ENCODE peak calls at places on chromosome 10, in five cellular contexts. W is AG10803, K is A549, M is GM20000, Y is MM.1S. C is an unnamed sample.

GRCh38 chr10:49524496-49524895 is 14.4 kb downstream of the ERCC6 start:
- DNase-seq in W (no peak), K (no peak), M (no peak), Y (no peak), C (no peak)

GRCh38 chr10:16952010-16952550 is 134.9 kb upstream of the RSU1 start:
- DNase-seq in W (no peak), K (no peak), M (no peak), Y (no peak), C (no peak)

GRCh38 chr10:131872011-131872836 is 28.6 kb upstream of the PPP2R2D start:
- DNase-seq in W (no peak), K (no peak), M (no peak), Y (no peak), C (no peak)

GRCh38 chr10:3538850-3539531 is 246.0 kb downstream of the KLF6 start:
- DNase-seq in W (peak), K (peak), M (no peak), Y (no peak), C (no peak)

GRCh38 chr10:25226775-25227682 is 52.2 kb downstream of the GPR158 start:
- DNase-seq in W (peak), K (peak), M (peak), Y (peak), C (peak)

GRCh38 chr10:119693262-119693957 is 32.4 kb upstream of the INPP5F start:
- DNase-seq in W (no peak), K (no peak), M (peak), Y (no peak), C (peak)

GRCh38 chr10:48701139-48701901 is 16.6 kb downstream of the WDFY4 start:
- DNase-seq in W (no peak), K (no peak), M (no peak), Y (no peak), C (no peak)

GRCh38 chr10:119409906-119410305 is 132.6 kb downstream of the RGS10 start:
- DNase-seq in W (no peak), K (no peak), M (no peak), Y (no peak), C (no peak)

GRCh38 chr10:120186506-120186905 is 270.5 kb upstream of the PLPP4 start:
- DNase-seq in W (no peak), K (no peak), M (no peak), Y (no peak), C (no peak)

GRCh38 chr10:54368984-54369383 is 432.0 kb downstream of the PCDH15 start:
- DNase-seq in W (no peak), K (peak), M (no peak), Y (no peak), C (no peak)

GRCh38 chr10:51716981-51717380 is 17.6 kb upstream of the CSTF2T start:
- DNase-seq in W (peak), K (no peak), M (no peak), Y (no peak), C (no peak)

GRCh38 chr10:69360485-69361302 is 56.0 kb downstream of the TACR2 start:
- DNase-seq in W (peak), K (peak), M (no peak), Y (no peak), C (no peak)

GRCh38 chr10:12703813-12704212 is 297.7 kb downstream of the CCDC3 start:
- DNase-seq in W (peak), K (peak), M (no peak), Y (no peak), C (no peak)

GRCh38 chr10:117533507-117534281 is 8.9 kb upstream of the EMX2 start:
- DNase-seq in W (no peak), K (no peak), M (peak), Y (no peak), C (no peak)

GRCh38 chr10:112738586-112739218 is 211.3 kb upstream of the TCF7L2 start:
- DNase-seq in W (no peak), K (no peak), M (no peak), Y (no peak), C (no peak)

GRCh38 chr10:114243661-114244060 is 4.6 kb downstream of the VWA2 start:
- DNase-seq in W (no peak), K (no peak), M (no peak), Y (no peak), C (no peak)

GRCh38 chr10:93369588-93370164 is 112.5 kb downstream of the MYOF start:
- DNase-seq in W (no peak), K (no peak), M (no peak), Y (no peak), C (no peak)

GRCh38 chr10:33612116-33612515 is 277.6 kb upstream of the NRP1 start:
- DNase-seq in W (peak), K (no peak), M (no peak), Y (no peak), C (no peak)

GRCh38 chr10:33876547-33877400 is 542.3 kb upstream of the NRP1 start:
- DNase-seq in W (no peak), K (peak), M (no peak), Y (no peak), C (no peak)

GRCh38 chr10:112344261-112344660 is 29.7 kb upstream of the ACSL5 start:
- DNase-seq in W (no peak), K (no peak), M (no peak), Y (no peak), C (no peak)

GRCh38 chr10:78143576-78143975 is 109.9 kb downstream of the RPS24 start:
- DNase-seq in W (no peak), K (no peak), M (no peak), Y (no peak), C (no peak)

GRCh38 chr10:125128397-125129075 is 31.8 kb downstream of the CTBP2 start:
- DNase-seq in W (no peak), K (no peak), M (no peak), Y (no peak), C (no peak)

GRCh38 chr10:66215005-66215404 is 710.8 kb upstream of the LRRTM3 start:
- DNase-seq in W (no peak), K (peak), M (no peak), Y (no peak), C (no peak)

GRCh38 chr10:79342811-79343541 is 4.3 kb upstream of the PPIF start:
- DNase-seq in W (no peak), K (no peak), M (no peak), Y (no peak), C (no peak)

GRCh38 chr10:79447911-79448731 is 2.7 kb upstream of the ZCCHC24 start:
- DNase-seq in W (no peak), K (no peak), M (no peak), Y (no peak), C (no peak)

GRCh38 chr10:117112220-117112619 is 25.9 kb downstream of the VAX1 start:
- DNase-seq in W (no peak), K (peak), M (no peak), Y (no peak), C (no peak)

GRCh38 chr10:50417906-50418697 is 166.8 kb upstream of the ASAH2 start:
- DNase-seq in W (peak), K (peak), M (peak), Y (no peak), C (peak)

GRCh38 chr10:11700539-11700938 is 41.6 kb upstream of the ECHDC3 start:
- DNase-seq in W (no peak), K (no peak), M (no peak), Y (no peak), C (no peak)

GRCh38 chr10:11701451-11702095 is 40.6 kb upstream of the ECHDC3 start:
- DNase-seq in W (no peak), K (no peak), M (no peak), Y (no peak), C (no peak)

GRCh38 chr10:11699546-11700097 is 42.6 kb upstream of the ECHDC3 start:
- DNase-seq in W (no peak), K (no peak), M (no peak), Y (no peak), C (no peak)

GRCh38 chr10:11698691-11699545 is 43.3 kb upstream of the ECHDC3 start:
- DNase-seq in W (no peak), K (no peak), M (peak), Y (no peak), C (peak)

DNA sequence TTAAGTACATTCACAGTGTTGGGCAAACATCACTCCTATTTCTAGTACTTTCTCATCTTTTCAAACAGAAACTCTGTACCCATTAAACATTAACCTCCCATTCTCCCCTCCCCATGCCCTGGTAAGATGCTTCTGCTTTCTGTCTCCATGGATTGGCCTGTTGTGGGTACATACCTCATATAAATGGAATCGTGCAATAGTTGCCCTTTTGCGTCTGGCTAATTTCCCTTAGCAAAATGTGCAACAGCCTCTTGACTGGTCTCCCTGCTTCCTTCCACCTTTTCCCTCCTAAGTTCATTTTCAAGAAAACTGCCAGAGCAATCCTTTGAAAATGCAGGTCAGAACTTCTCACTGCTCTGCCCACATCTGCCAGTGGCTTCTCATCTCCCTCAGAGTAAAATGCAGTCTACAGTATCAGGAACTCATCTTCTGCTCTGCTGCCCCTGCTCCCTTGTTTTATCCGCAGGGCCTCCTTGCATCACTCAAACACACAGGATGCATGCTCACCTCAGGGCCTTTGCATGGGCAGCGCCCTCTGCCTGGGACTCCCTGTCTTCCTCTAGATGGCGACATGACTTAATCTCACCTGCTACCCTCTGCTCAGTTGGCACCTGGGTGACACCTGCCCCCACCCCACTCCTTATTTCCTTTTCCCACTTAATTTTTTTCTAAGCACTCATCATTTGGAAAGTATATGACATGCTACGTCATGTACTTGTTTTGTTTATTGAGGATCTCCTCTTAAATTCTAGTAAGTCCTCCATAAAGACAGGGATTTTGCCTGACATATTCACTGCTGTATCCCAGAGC is 44.3 kb upstream of the ECHDC3 start:
- DNase-seq in W (no peak), K (no peak), M (no peak), Y (no peak), C (no peak)
- TF ChIP-seq CTCF in W (no peak), K (peak), M (peak), Y (peak), C (peak)

DNA sequence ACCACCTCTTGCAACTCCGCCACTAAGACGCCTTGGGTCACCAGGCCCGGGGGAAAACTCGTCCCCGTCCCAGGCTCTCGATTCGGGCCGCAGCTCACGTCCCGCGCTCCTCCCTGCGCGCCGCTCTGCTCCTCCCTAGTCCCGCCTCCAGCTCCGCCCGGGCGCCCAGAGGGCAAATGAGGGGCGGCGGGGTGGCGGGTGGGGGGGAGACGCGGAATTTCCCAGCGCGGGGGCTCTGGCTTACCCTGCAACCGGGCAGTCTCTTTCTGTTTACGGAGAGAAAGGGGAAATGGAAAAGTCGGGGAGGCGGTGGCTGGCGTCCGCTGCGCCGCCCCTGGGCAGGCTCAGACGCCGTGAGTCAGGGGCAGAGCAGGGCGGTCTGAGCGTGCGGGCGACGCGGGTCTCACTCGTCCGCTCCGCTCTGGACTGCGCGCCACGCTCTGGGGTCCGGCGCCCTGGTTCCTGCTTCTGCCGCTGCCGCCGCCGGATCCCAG is at the start of gene MAP3K8:
- DNase-seq in W (peak), K (peak), M (peak), Y (peak), C (peak)
- TF ChIP-seq CTCF in W (no peak), K (no peak), M (no peak), Y (no peak), C (no peak)

GRCh38 chr10:97234403-97234802 is 48.6 kb upstream of the SLIT1 start:
- DNase-seq in W (peak), K (peak), M (no peak), Y (peak), C (no peak)
- TF ChIP-seq CTCF in W (peak), K (peak), M (no peak), Y (peak), C (peak)

GRCh38 chr10:43408710-43409384 is at the start of gene HNRNPF:
- DNase-seq in W (peak), K (peak), M (peak), Y (peak), C (peak)

GRCh38 chr10:43407576-43408330 is 1.2 kb downstream of the HNRNPF start:
- DNase-seq in W (peak), K (peak), M (peak), Y (peak), C (peak)

GRCh38 chr10:43410345-43410744 is 1.4 kb upstream of the HNRNPF start:
- DNase-seq in W (no peak), K (no peak), M (no peak), Y (no peak), C (no peak)

GRCh38 chr10:43408331-43408709 is 666 bp downstream of the HNRNPF start:
- DNase-seq in W (no peak), K (no peak), M (no peak), Y (no peak), C (no peak)

DNA sequence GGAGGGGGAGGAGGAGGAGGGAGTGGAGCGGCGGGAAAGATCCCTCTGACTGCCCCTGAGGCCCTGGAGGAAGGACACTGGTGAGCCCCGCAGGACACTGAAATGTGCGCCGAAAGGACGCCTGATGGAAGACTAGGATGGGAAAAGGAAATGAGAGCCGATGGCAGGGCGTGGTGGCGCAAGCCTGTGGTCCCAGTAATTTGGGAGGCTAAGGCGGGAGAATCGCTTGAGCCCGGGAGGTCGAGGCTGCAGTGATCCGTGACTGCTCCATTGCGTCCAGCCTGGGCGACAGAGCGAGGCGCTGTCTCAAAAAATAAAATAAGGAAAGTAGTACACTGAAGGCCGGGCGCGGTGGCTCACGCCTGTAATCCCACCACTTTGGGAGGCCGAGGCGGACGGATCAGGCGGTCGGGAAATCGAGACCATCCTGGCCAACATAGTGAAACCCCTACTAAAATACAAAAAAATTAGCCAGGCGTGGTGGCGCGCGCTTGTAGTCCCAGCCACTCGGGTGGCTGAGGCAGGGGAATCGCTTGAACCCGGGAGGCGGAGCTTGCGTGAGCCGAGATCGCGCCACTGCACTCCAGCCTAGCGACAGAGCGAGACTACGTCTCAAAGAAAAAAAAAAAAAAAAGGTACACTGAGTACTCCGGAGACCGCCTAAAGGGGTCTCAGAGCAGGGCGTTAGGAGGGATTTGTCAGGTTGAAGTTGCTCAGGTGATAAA is 561 bp upstream of the HNRNPF start:
- DNase-seq in W (no peak), K (peak), M (no peak), Y (peak), C (no peak)
- TF ChIP-seq CTCF in W (no peak), K (no peak), M (no peak), Y (peak), C (no peak)

GRCh38 chr10:86905429-86905828 is 52.0 kb downstream of the MMRN2 start:
- DNase-seq in W (peak), K (no peak), M (no peak), Y (no peak), C (no peak)

GRCh38 chr10:86904600-86904999 is 52.8 kb downstream of the MMRN2 start:
- DNase-seq in W (no peak), K (no peak), M (no peak), Y (no peak), C (no peak)

GRCh38 chr10:86900955-86901354 is 56.5 kb downstream of the MMRN2 start:
- DNase-seq in W (peak), K (no peak), M (no peak), Y (no peak), C (no peak)

GRCh38 chr10:86899128-86899527 is 58.3 kb downstream of the MMRN2 start:
- DNase-seq in W (no peak), K (no peak), M (no peak), Y (no peak), C (no peak)

DNA sequence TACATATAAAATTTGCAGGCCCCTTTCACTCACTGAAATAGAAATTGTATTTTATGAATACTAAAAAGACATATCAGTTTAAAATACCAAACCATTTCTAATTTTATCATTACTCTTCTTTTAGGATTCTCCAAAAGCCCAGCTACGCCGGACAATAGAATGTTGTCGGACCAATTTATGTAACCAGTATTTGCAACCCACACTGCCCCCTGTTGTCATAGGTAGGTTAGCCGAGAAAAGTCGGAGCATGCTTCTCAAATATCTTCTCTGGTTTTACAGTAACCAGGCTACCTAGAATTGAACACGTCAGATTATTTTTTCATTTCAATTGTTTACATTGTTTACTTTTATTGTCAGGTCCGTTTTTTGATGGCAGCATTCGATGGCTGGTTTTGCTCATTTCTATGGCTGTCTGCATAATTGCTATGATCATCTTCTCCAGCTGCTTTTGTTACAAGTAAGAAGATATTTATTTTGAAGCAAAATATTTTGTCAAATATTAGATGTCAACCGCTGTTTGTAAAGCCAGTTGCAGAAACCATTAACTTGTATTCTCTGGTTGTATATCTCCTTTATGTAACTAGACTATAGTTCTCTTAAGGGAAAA is 57.6 kb downstream of the MMRN2 start:
- DNase-seq in W (peak), K (peak), M (peak), Y (peak), C (peak)
- TF ChIP-seq CTCF in W (peak), K (peak), M (peak), Y (peak), C (peak)

GRCh38 chr10:62639139-62639538 is 165.4 kb upstream of the ADO start:
- DNase-seq in W (no peak), K (no peak), M (no peak), Y (no peak), C (no peak)

GRCh38 chr10:62637249-62638061 is 167.1 kb upstream of the ADO start:
- DNase-seq in W (peak), K (no peak), M (peak), Y (peak), C (peak)

GRCh38 chr10:62635127-62635526 is 169.4 kb upstream of the ADO start:
- DNase-seq in W (no peak), K (no peak), M (no peak), Y (no peak), C (no peak)

GRCh38 chr10:62638062-62638477 is 166.4 kb upstream of the ADO start:
- DNase-seq in W (peak), K (no peak), M (no peak), Y (peak), C (no peak)

GRCh38 chr10:62636825-62637248 is 167.7 kb upstream of the ADO start:
- DNase-seq in W (no peak), K (no peak), M (no peak), Y (peak), C (no peak)
- TF ChIP-seq CTCF in W (peak), K (no peak), M (no peak), Y (peak), C (no peak)

GRCh38 chr10:90865400-90865799 is 6.4 kb upstream of the RPP30 start:
- DNase-seq in W (peak), K (no peak), M (no peak), Y (peak), C (no peak)
- TF ChIP-seq CTCF in W (peak), K (peak), M (no peak), Y (peak), C (peak)

GRCh38 chr10:123901621-123902020 is 10.0 kb upstream of the CPXM2 start:
- DNase-seq in W (no peak), K (no peak), M (no peak), Y (no peak), C (no peak)

GRCh38 chr10:123896217-123896927 is 4.8 kb upstream of the CPXM2 start:
- DNase-seq in W (peak), K (no peak), M (no peak), Y (no peak), C (no peak)

GRCh38 chr10:123891147-123892011 is at the start of gene CPXM2:
- DNase-seq in W (peak), K (no peak), M (no peak), Y (no peak), C (no peak)

GRCh38 chr10:123893651-123894050 is 2.0 kb upstream of the CPXM2 start:
- DNase-seq in W (no peak), K (no peak), M (no peak), Y (no peak), C (no peak)

DNA sequence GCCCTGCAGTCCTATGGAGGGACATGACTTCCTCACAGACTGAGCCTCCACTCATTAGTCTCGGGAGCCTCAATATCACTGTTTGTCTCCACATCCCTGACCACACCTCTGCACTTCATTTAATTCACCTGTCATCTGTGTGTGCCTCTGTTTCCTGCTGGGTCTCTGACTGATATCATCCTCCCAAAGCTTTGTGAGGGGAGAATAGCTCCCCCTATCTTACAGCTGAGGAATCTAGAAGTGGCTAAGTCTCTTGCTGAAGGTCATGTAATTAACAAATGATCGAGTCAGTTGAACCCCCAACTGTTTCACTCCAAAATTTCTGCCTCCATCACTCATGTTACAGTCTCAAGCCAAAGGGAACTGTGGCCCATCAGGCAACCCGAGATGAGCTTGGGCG is 5.5 kb upstream of the CPXM2 start:
- DNase-seq in W (no peak), K (no peak), M (no peak), Y (no peak), C (no peak)
- TF ChIP-seq CTCF in W (peak), K (no peak), M (no peak), Y (no peak), C (no peak)

C was measured in GM10248.